ENCODE peak calls at places on chromosomes 11 and 22, in eight cellular contexts. One of them, this sample, is unnamed.

GRCh38 chr11:72491001-72491400 is 56.7 kb upstream of the CLPB start:
- DNase-seq in fibroblast of the aortic adventitia: peak
- DNase-seq in NCI-H146: no peak
- DNase-seq in activated T-cell treated with anti-CD3 and anti-CD28 coated beads for 1 hour: no peak
- DNase-seq in progenitor cell of endocrine pancreas: no peak
- DNase-seq in NCI-H187: no peak
- DNase-seq in cerebellar cortex: no peak
- DNase-seq in T follicular helper cell: no peak
- DNase-seq in this sample: no peak

GRCh38 chr22:48761546-48761945 is 1066.1 kb downstream of the BRD1 start:
- DNase-seq in fibroblast of the aortic adventitia: no peak
- DNase-seq in NCI-H146: no peak
- DNase-seq in activated T-cell treated with anti-CD3 and anti-CD28 coated beads for 1 hour: no peak
- DNase-seq in progenitor cell of endocrine pancreas: peak
- DNase-seq in NCI-H187: no peak
- DNase-seq in cerebellar cortex: no peak
- DNase-seq in T follicular helper cell: no peak
- DNase-seq in this sample: no peak

GRCh38 chr11:10625982-10626311 is 57.5 kb upstream of the LYVE1 start:
- DNase-seq in fibroblast of the aortic adventitia: no peak
- DNase-seq in NCI-H146: no peak
- DNase-seq in activated T-cell treated with anti-CD3 and anti-CD28 coated beads for 1 hour: no peak
- DNase-seq in progenitor cell of endocrine pancreas: no peak
- DNase-seq in NCI-H187: no peak
- DNase-seq in cerebellar cortex: no peak
- DNase-seq in T follicular helper cell: no peak
- DNase-seq in this sample: no peak

GRCh38 chr11:86596861-86597632 is 75.4 kb downstream of the ME3 start:
- DNase-seq in fibroblast of the aortic adventitia: peak
- DNase-seq in NCI-H146: no peak
- DNase-seq in activated T-cell treated with anti-CD3 and anti-CD28 coated beads for 1 hour: no peak
- DNase-seq in progenitor cell of endocrine pancreas: no peak
- DNase-seq in NCI-H187: no peak
- DNase-seq in cerebellar cortex: peak
- DNase-seq in T follicular helper cell: no peak
- DNase-seq in this sample: no peak

GRCh38 chr11:15346907-15347306 is 232.2 kb downstream of the INSC start:
- DNase-seq in fibroblast of the aortic adventitia: no peak
- DNase-seq in NCI-H146: no peak
- DNase-seq in activated T-cell treated with anti-CD3 and anti-CD28 coated beads for 1 hour: no peak
- DNase-seq in progenitor cell of endocrine pancreas: no peak
- DNase-seq in NCI-H187: no peak
- DNase-seq in cerebellar cortex: no peak
- DNase-seq in T follicular helper cell: no peak
- DNase-seq in this sample: no peak

GRCh38 chr11:32148824-32149223 is 58.0 kb downstream of the RCN1 start:
- DNase-seq in fibroblast of the aortic adventitia: no peak
- DNase-seq in NCI-H146: no peak
- DNase-seq in activated T-cell treated with anti-CD3 and anti-CD28 coated beads for 1 hour: no peak
- DNase-seq in progenitor cell of endocrine pancreas: no peak
- DNase-seq in NCI-H187: no peak
- DNase-seq in cerebellar cortex: no peak
- DNase-seq in T follicular helper cell: no peak
- DNase-seq in this sample: no peak

GRCh38 chr11:31645747-31646146 is 136.2 kb downstream of the ELP4 start:
- DNase-seq in fibroblast of the aortic adventitia: peak
- DNase-seq in NCI-H146: no peak
- DNase-seq in activated T-cell treated with anti-CD3 and anti-CD28 coated beads for 1 hour: no peak
- DNase-seq in progenitor cell of endocrine pancreas: no peak
- DNase-seq in NCI-H187: no peak
- DNase-seq in cerebellar cortex: no peak
- DNase-seq in T follicular helper cell: no peak
- DNase-seq in this sample: no peak

GRCh38 chr22:27100789-27101188 is 443.4 kb downstream of the MIAT start:
- DNase-seq in fibroblast of the aortic adventitia: no peak
- DNase-seq in NCI-H146: no peak
- DNase-seq in activated T-cell treated with anti-CD3 and anti-CD28 coated beads for 1 hour: no peak
- DNase-seq in progenitor cell of endocrine pancreas: no peak
- DNase-seq in NCI-H187: no peak
- DNase-seq in cerebellar cortex: no peak
- DNase-seq in T follicular helper cell: no peak
- DNase-seq in this sample: no peak

GRCh38 chr11:9047986-9048522 is 43.3 kb downstream of the SCUBE2 start:
- DNase-seq in fibroblast of the aortic adventitia: peak
- DNase-seq in NCI-H146: no peak
- DNase-seq in activated T-cell treated with anti-CD3 and anti-CD28 coated beads for 1 hour: no peak
- DNase-seq in progenitor cell of endocrine pancreas: no peak
- DNase-seq in NCI-H187: peak
- DNase-seq in cerebellar cortex: peak
- DNase-seq in T follicular helper cell: no peak
- DNase-seq in this sample: no peak

GRCh38 chr11:130798280-130798679 is 118.0 kb downstream of the SNX19 start:
- DNase-seq in fibroblast of the aortic adventitia: peak
- DNase-seq in NCI-H146: no peak
- DNase-seq in activated T-cell treated with anti-CD3 and anti-CD28 coated beads for 1 hour: no peak
- DNase-seq in progenitor cell of endocrine pancreas: no peak
- DNase-seq in NCI-H187: no peak
- DNase-seq in cerebellar cortex: no peak
- DNase-seq in T follicular helper cell: no peak
- DNase-seq in this sample: no peak

GRCh38 chr22:23395476-23396361 is 184.4 kb downstream of the IGLL1 start:
- DNase-seq in fibroblast of the aortic adventitia: no peak
- DNase-seq in NCI-H146: no peak
- DNase-seq in activated T-cell treated with anti-CD3 and anti-CD28 coated beads for 1 hour: no peak
- DNase-seq in progenitor cell of endocrine pancreas: no peak
- DNase-seq in NCI-H187: no peak
- DNase-seq in cerebellar cortex: no peak
- DNase-seq in T follicular helper cell: no peak
- DNase-seq in this sample: no peak

GRCh38 chr11:97463891-97464290 is 1074.1 kb downstream of the JRKL start:
- DNase-seq in fibroblast of the aortic adventitia: no peak
- DNase-seq in NCI-H146: no peak
- DNase-seq in activated T-cell treated with anti-CD3 and anti-CD28 coated beads for 1 hour: no peak
- DNase-seq in progenitor cell of endocrine pancreas: no peak
- DNase-seq in NCI-H187: no peak
- DNase-seq in cerebellar cortex: no peak
- DNase-seq in T follicular helper cell: no peak
- DNase-seq in this sample: no peak

GRCh38 chr22:42446151-42446550 is 13.9 kb upstream of the NFAM1 start:
- DNase-seq in fibroblast of the aortic adventitia: no peak
- DNase-seq in NCI-H146: no peak
- DNase-seq in activated T-cell treated with anti-CD3 and anti-CD28 coated beads for 1 hour: no peak
- DNase-seq in progenitor cell of endocrine pancreas: no peak
- DNase-seq in NCI-H187: no peak
- DNase-seq in cerebellar cortex: no peak
- DNase-seq in T follicular helper cell: no peak
- DNase-seq in this sample: no peak

GRCh38 chr11:91248199-91248807 is 976.3 kb upstream of the FAT3 start:
- DNase-seq in fibroblast of the aortic adventitia: peak
- DNase-seq in NCI-H146: peak
- DNase-seq in activated T-cell treated with anti-CD3 and anti-CD28 coated beads for 1 hour: no peak
- DNase-seq in progenitor cell of endocrine pancreas: no peak
- DNase-seq in NCI-H187: no peak
- DNase-seq in cerebellar cortex: peak
- DNase-seq in T follicular helper cell: no peak
- DNase-seq in this sample: no peak

GRCh38 chr11:32304521-32304920 is 130.8 kb downstream of the WT1 start:
- DNase-seq in fibroblast of the aortic adventitia: no peak
- DNase-seq in NCI-H146: no peak
- DNase-seq in activated T-cell treated with anti-CD3 and anti-CD28 coated beads for 1 hour: no peak
- DNase-seq in progenitor cell of endocrine pancreas: no peak
- DNase-seq in NCI-H187: no peak
- DNase-seq in cerebellar cortex: no peak
- DNase-seq in T follicular helper cell: no peak
- DNase-seq in this sample: no peak

GRCh38 chr11:120180571-120181445 is 30.0 kb upstream of the OAF start:
- DNase-seq in fibroblast of the aortic adventitia: peak
- DNase-seq in NCI-H146: no peak
- DNase-seq in activated T-cell treated with anti-CD3 and anti-CD28 coated beads for 1 hour: no peak
- DNase-seq in progenitor cell of endocrine pancreas: no peak
- DNase-seq in NCI-H187: no peak
- DNase-seq in cerebellar cortex: no peak
- DNase-seq in T follicular helper cell: no peak
- DNase-seq in this sample: no peak

GRCh38 chr11:112826788-112827187 is 134.4 kb upstream of the NCAM1 start:
- DNase-seq in fibroblast of the aortic adventitia: no peak
- DNase-seq in NCI-H146: no peak
- DNase-seq in activated T-cell treated with anti-CD3 and anti-CD28 coated beads for 1 hour: no peak
- DNase-seq in progenitor cell of endocrine pancreas: no peak
- DNase-seq in NCI-H187: no peak
- DNase-seq in cerebellar cortex: no peak
- DNase-seq in T follicular helper cell: no peak
- DNase-seq in this sample: no peak

GRCh38 chr11:74462631-74463030 is 4.7 kb downstream of the KCNE3 start:
- DNase-seq in fibroblast of the aortic adventitia: no peak
- DNase-seq in NCI-H146: no peak
- DNase-seq in activated T-cell treated with anti-CD3 and anti-CD28 coated beads for 1 hour: no peak
- DNase-seq in progenitor cell of endocrine pancreas: no peak
- DNase-seq in NCI-H187: no peak
- DNase-seq in cerebellar cortex: no peak
- DNase-seq in T follicular helper cell: no peak
- DNase-seq in this sample: no peak

GRCh38 chr11:66543263-66544107 is 2.4 kb downstream of the ZDHHC24 start:
- DNase-seq in fibroblast of the aortic adventitia: peak
- DNase-seq in NCI-H146: no peak
- DNase-seq in activated T-cell treated with anti-CD3 and anti-CD28 coated beads for 1 hour: peak
- DNase-seq in progenitor cell of endocrine pancreas: peak
- DNase-seq in NCI-H187: no peak
- DNase-seq in cerebellar cortex: peak
- DNase-seq in T follicular helper cell: peak
- DNase-seq in this sample: peak